ENCODE peak calls at places on chromosomes 5 and 9, in five cellular contexts. W is gastrocnemius medialis, S is adrenal gland, G is stomach, C is breast epithelium. Q is an unnamed sample. For H3K4me1, the result is how much of the 10 kb centered on the place peaks cover.

GRCh38 chr5:118981783-118982182 is 6.6 kb downstream of the DTWD2 start:
- DNase-seq in C (no peak), W (no peak), G (no peak), S (no peak), Q (no peak)

GRCh38 chr5:16134204-16134603 is 45.4 kb downstream of the MARCHF11 start:
- DNase-seq in W (no peak), S (no peak), G (no peak), C (no peak), Q (no peak)

GRCh38 chr9:26034776-26035175 is 356.5 kb upstream of the TUSC1 start:
- DNase-seq in W (no peak), G (no peak), C (no peak), S (no peak), Q (no peak)

GRCh38 chr9:109401169-109401989 is 80.5 kb upstream of the EPB41L4B start:
- DNase-seq in S (peak), C (no peak), G (peak), W (no peak), Q (peak)

GRCh38 chr5:115453391-115454095 is 91.0 kb downstream of the FEM1C start:
- DNase-seq in S (no peak), W (no peak), C (no peak), G (peak), Q (no peak)

GRCh38 chr9:68530618-68531017 is 10.1 kb downstream of the TMEM252 start:
- DNase-seq in C (no peak), S (peak), W (peak), G (peak), Q (no peak)

GRCh38 chr9:12426198-12426864 is 266.9 kb upstream of the TYRP1 start:
- DNase-seq in C (no peak), W (no peak), G (no peak), S (no peak), Q (no peak)

GRCh38 chr5:131375351-131375750 is 111.5 kb downstream of the CDC42SE2 start:
- DNase-seq in C (no peak), G (no peak), W (no peak), S (no peak), Q (no peak)

GRCh38 chr5:100901851-100902341 is 1.2 kb downstream of the ST8SIA4 start:
- DNase-seq in S (peak), G (peak), C (no peak), W (peak), Q (no peak)

GRCh38 chr5:652773-653350 is 40.3 kb downstream of the TPPP start:
- DNase-seq in W (no peak), G (no peak), S (peak), C (no peak), Q (peak)

GRCh38 chr9:131799177-131799823 is 59.4 kb upstream of the RAPGEF1 start:
- DNase-seq in C (no peak), S (peak), G (peak), W (no peak), Q (no peak)

GRCh38 chr9:101530076-101530711 is 3.5 kb upstream of the RNF20 start:
- DNase-seq in G (peak), S (peak), W (peak), C (peak), Q (peak)

GRCh38 chr5:82349651-82350050 is 71.5 kb upstream of the RPS23 start:
- DNase-seq in W (no peak), C (no peak), S (no peak), G (no peak), Q (no peak)

GRCh38 chr5:169300468-169301385 is at the start of gene SLIT3:
- DNase-seq in G (peak), S (peak), C (peak), W (peak), Q (peak)

GRCh38 chr5:141811287-141812155 is 66.7 kb downstream of the PCDH1 start:
- DNase-seq in W (no peak), C (no peak), G (no peak), S (no peak), Q (no peak)

GRCh38 chr9:121976751-121977150 is 116.4 kb downstream of the TTLL11 start:
- DNase-seq in C (no peak), W (no peak), S (no peak), G (no peak), Q (no peak)

GRCh38 chr5:1959911-1960581 is 77.3 kb upstream of the IRX4 start:
- DNase-seq in S (no peak), C (no peak), W (no peak), G (no peak), Q (no peak)

GRCh38 chr9:91420471-91421021 is 3.1 kb downstream of the NFIL3 start:
- DNase-seq in W (no peak), S (no peak), C (no peak), G (no peak), Q (no peak)

GRCh38 chr9:23342296-23342695 is 483.7 kb downstream of the ELAVL2 start:
- DNase-seq in S (no peak), G (no peak), W (no peak), C (no peak), Q (no peak)

GRCh38 chr9:110765926-110766325 is 97.3 kb downstream of the MUSK start:
- DNase-seq in W (no peak), G (no peak), S (no peak), C (no peak), Q (no peak)

GRCh38 chr5:5065472-5065871 is 74.7 kb upstream of the ADAMTS16 start:
- DNase-seq in W (no peak), C (no peak), S (no peak), G (no peak), Q (no peak)
- H3K4me1 ChIP-seq in W (under half), C (under half), S (under half), G (under half), Q (under half)

DNA sequence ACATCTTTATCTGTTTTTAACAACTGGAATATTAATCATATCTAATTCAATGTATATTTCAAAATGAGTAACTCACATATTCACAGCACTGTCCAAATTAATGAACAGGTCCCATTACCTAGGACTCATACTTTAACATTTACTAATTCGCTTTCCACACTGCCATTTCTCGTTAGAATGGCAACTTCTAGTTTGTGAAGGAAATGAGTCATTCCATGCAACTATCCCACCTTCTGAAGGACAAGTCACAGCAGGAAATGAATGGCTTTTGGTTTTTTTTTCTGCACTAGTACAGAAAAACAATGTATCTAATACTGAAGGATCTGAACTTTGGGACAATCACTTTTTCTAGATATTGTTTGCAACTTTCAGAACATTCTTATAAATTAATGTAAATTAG is 24.6 kb upstream of the IFNK start:
- DNase-seq in S (no peak), W (no peak), G (no peak), C (no peak), Q (no peak)
- TF ChIP-seq POLR2A in S (no peak), W (no peak), G (no peak), C (no peak), Q (no peak)

DNA sequence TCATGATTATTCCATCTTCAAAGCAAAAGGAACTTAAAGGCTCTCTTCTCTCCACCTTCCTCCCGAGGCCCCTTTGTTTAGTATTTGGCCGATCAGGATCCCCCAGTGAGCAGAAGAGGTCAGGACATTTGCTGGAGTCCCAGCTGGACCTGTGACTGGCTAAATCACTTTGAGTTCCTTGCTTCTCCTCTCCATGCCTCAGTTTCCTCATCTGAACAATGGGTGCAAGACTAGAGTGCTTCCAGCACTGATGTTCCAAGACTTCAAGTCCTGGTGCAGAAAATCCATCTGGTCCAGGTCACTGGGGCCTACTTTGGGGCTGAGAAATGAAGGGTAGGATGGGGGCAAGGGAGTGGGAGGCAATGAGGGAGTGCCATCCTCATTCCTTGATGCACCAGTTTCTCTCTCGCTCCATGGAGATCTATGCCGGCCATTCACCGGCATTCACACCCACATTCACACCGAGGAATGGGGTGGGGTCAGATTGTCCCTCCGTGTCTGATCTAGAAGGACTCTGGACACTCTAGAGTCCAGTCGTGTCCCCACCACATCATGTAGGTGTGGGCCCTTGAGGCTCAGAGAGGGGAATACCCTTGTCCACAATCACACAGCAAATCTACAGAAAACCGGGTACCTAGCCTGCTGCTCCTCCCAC is 38.7 kb upstream of the IL17B start:
- DNase-seq in C (no peak), G (no peak), W (no peak), S (no peak), Q (no peak)
- H3K4me1 ChIP-seq in C (under half), G (under half), W (under half), S (under half), Q (under half)

GRCh38 chr9:105673850-105674387 is 11.7 kb downstream of the TAL2 start:
- DNase-seq in C (no peak), G (no peak), S (no peak), W (no peak), Q (no peak)
- TF ChIP-seq POLR2A in C (no peak), G (no peak), S (no peak), W (no peak), Q (no peak)

DNA sequence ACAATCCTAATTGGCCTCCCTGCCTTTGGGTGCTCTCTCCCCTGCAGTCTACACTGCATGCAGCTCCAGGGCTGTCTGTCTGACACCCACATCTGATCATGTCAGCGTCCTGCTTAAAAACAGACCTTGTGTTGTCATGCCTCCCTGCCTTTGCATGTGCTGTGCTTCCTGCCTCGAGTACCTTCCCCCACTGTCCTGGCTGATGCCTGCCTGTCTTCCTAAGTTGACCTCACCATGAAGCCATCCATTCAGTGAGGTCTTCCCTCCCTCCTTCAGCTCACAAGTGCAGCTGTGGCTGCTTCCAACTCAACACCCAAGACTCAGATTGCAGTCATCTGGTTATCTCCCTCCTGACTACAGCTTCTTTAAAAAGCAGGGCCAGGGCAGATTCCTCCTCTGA is 5.5 kb downstream of the ANGPTL2 start:
- DNase-seq in G (no peak), W (peak), C (no peak), S (no peak), Q (no peak)
- H3K4me1 ChIP-seq in G (under half), W (half or more), C (under half), S (under half), Q (half or more)

GRCh38 chr9:83920942-83921707 is at the start of gene KIF27:
- DNase-seq in S (peak), G (peak), C (peak), W (peak), Q (peak)
- TF ChIP-seq POLR2A in S (peak), G (no peak), C (peak), W (peak), Q (peak)

DNA sequence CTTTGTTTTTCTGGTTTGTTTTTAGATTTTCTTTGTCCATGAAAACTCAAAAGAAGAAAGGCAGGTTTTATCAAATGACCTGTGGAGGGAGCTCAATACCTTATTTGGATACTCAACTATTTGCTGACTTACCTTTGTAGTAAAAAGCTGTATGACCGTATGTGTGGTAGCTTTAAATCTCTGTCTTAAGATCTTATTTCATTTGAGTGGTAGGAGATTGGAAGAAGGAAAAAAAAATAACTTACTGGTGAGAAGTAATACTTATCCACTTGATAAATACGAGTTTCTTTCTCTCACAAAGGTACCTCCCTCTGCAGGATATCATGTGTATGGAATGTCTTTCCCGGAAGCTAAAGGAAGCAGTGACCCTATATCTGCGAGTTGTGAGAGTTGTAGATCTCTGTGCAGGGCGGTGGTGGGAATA is 15.0 kb downstream of the FBXO38 start:
- DNase-seq in S (no peak), C (no peak), W (no peak), G (no peak), Q (no peak)
- H3K4me1 ChIP-seq in S (under half), C (under half), W (under half), G (under half), Q (under half)

GRCh38 chr5:9546973-9547947 is 1.4 kb upstream of the SEMA5A start:
- DNase-seq in C (no peak), S (peak), W (no peak), G (no peak), Q (no peak)
- TF ChIP-seq POLR2A in C (no peak), S (no peak), W (no peak), G (no peak), Q (no peak)

GRCh38 chr9:127135056-127135745 is 12.8 kb upstream of the ANGPTL2 start:
- DNase-seq in G (peak), C (no peak), W (no peak), S (peak), Q (no peak)

GRCh38 chr9:127138444-127138843 is 16.0 kb upstream of the ANGPTL2 start:
- DNase-seq in C (no peak), S (peak), G (peak), W (no peak), Q (no peak)

GRCh38 chr9:127137640-127138360 is 15.4 kb upstream of the ANGPTL2 start:
- DNase-seq in S (peak), W (peak), C (no peak), G (peak), Q (no peak)

GRCh38 chr9:127136880-127137639 is 14.6 kb upstream of the ANGPTL2 start:
- DNase-seq in S (peak), W (no peak), C (no peak), G (peak), Q (no peak)

GRCh38 chr9:127136081-127136879 is 13.8 kb upstream of the ANGPTL2 start:
- DNase-seq in S (peak), W (no peak), C (no peak), G (peak), Q (no peak)
- H3K4me1 ChIP-seq in S (under half), W (half or more), C (under half), G (under half), Q (under half)

GRCh38 chr9:127578627-127578951 is 33.5 kb upstream of the STXBP1 start:
- DNase-seq in G (no peak), W (no peak), C (no peak), S (no peak), Q (no peak)

GRCh38 chr9:127580371-127580770 is 31.7 kb upstream of the STXBP1 start:
- DNase-seq in S (no peak), C (no peak), G (no peak), W (no peak), Q (no peak)

GRCh38 chr9:127575875-127576778 is 36.0 kb upstream of the STXBP1 start:
- DNase-seq in C (no peak), G (no peak), W (no peak), S (no peak), Q (no peak)

GRCh38 chr9:127580879-127581278 is 31.2 kb upstream of the STXBP1 start:
- DNase-seq in S (no peak), W (no peak), C (no peak), G (no peak), Q (no peak)

GRCh38 chr9:127578952-127579853 is 32.9 kb upstream of the STXBP1 start:
- DNase-seq in W (peak), C (peak), G (peak), S (peak), Q (peak)
- TF ChIP-seq POLR2A in W (peak), C (no peak), G (no peak), S (peak), Q (peak)